ENCODE peak calls at places on chromosomes 7 and 10, in seven cellular contexts. C is epithelial cell of esophagus; N is testis; X is KBM-7; M is retinal pigment epithelial cell; Q is stimulated activated CD4-positive, alpha-beta T cell treated with anti-CD3 and anti-CD28 coated beads, Interleukin-1b, Interleukin-23, amount 100 ng/mL, for 24 hours; O is CD8-positive, alpha-beta T cell. B is an unnamed sample.

GRCh38 chr10:24643679-24644209 is 79.9 kb downstream of the ARHGAP21 start:
- DNase-seq in X (no peak), Q (no peak), N (no peak), O (no peak), M (no peak), C (peak), B (no peak)

GRCh38 chr10:74035324-74035723 is 37.4 kb downstream of the VCL start:
- DNase-seq in M (no peak), Q (no peak), C (no peak), N (no peak), O (no peak), X (no peak), B (no peak)

GRCh38 chr7:100965723-100966541 is 3.4 kb upstream of the MUC12 start:
- DNase-seq in M (no peak), X (peak), Q (peak), C (peak), N (peak), O (peak), B (no peak)

GRCh38 chr10:71307469-71308085 is 11.5 kb upstream of the SLC29A3 start:
- DNase-seq in M (no peak), N (no peak), C (no peak), Q (no peak), O (no peak), X (no peak), B (peak)

GRCh38 chr7:72152171-72153131 is 259.7 kb downstream of the CALN1 start:
- DNase-seq in M (no peak), O (no peak), N (peak), Q (no peak), X (no peak), C (no peak), B (peak)

GRCh38 chr7:90347759-90348158 is 1.2 kb downstream of the GTPBP10 start:
- DNase-seq in Q (no peak), C (no peak), M (no peak), N (no peak), O (no peak), X (peak), B (no peak)

GRCh38 chr7:147879116-147879750 is 711.3 kb upstream of the C7orf33 start:
- DNase-seq in Q (no peak), N (no peak), C (no peak), M (no peak), O (no peak), X (no peak), B (no peak)

GRCh38 chr7:45919947-45920542 is 1.0 kb downstream of the IGFBP3 start:
- DNase-seq in N (peak), C (no peak), M (no peak), Q (no peak), O (no peak), X (no peak), B (peak)

GRCh38 chr7:107850671-107851070 is 40.3 kb upstream of the DLD start:
- DNase-seq in N (no peak), O (no peak), C (no peak), X (no peak), Q (no peak), M (no peak), B (no peak)

GRCh38 chr10:97763411-97763810 is 8.4 kb downstream of the SFRP5 start:
- DNase-seq in X (no peak), C (no peak), M (no peak), Q (no peak), O (no peak), N (no peak), B (no peak)

GRCh38 chr10:85620807-85621206 is 745.8 kb downstream of the GRID1 start:
- DNase-seq in Q (no peak), M (no peak), O (no peak), N (no peak), C (no peak), X (no peak), B (no peak)

GRCh38 chr7:2037301-2037804 is 195.4 kb downstream of the MAD1L1 start:
- DNase-seq in O (peak), M (no peak), X (no peak), C (no peak), N (no peak), Q (no peak), B (no peak)

GRCh38 chr7:1666251-1666778 is 3.8 kb upstream of the ELFN1 start:
- DNase-seq in X (no peak), Q (no peak), O (no peak), M (no peak), C (no peak), N (no peak), B (no peak)

GRCh38 chr7:26187380-26188290 is 12.9 kb downstream of the HNRNPA2B1 start:
- DNase-seq in X (peak), O (no peak), M (no peak), Q (no peak), C (no peak), N (no peak), B (peak)

GRCh38 chr7:45185028-45185863 is 27.7 kb downstream of the RAMP3 start:
- DNase-seq in Q (no peak), X (no peak), O (no peak), C (no peak), N (no peak), M (no peak), B (no peak)

GRCh38 chr10:51716981-51717380 is 17.6 kb upstream of the CSTF2T start:
- DNase-seq in C (peak), O (no peak), Q (no peak), N (no peak), X (no peak), M (no peak), B (no peak)

GRCh38 chr7:41051525-41051924 is 651.4 kb downstream of the INHBA start:
- DNase-seq in X (no peak), M (no peak), N (no peak), C (no peak), O (no peak), Q (no peak), B (no peak)

GRCh38 chr10:43249962-43250624 is 16.8 kb downstream of the RASGEF1A start:
- DNase-seq in O (no peak), C (peak), N (no peak), Q (no peak), M (no peak), X (no peak), B (no peak)

GRCh38 chr7:92716825-92717580 is 119.4 kb downstream of the CDK6 start:
- DNase-seq in N (no peak), Q (no peak), M (no peak), O (no peak), C (peak), X (no peak), B (no peak)

GRCh38 chr10:117164878-117165556 is 26.9 kb upstream of the VAX1 start:
- DNase-seq in O (no peak), C (no peak), Q (no peak), X (no peak), N (no peak), M (no peak), B (no peak)

GRCh38 chr10:91617073-91617580 is 15.7 kb downstream of the PPP1R3C start:
- DNase-seq in Q (no peak), C (peak), M (peak), O (no peak), X (no peak), N (no peak), B (no peak)

GRCh38 chr10:32210306-32211045 is 136.5 kb downstream of the EPC1 start:
- DNase-seq in M (no peak), X (peak), O (no peak), C (peak), N (peak), Q (no peak), B (peak)

GRCh38 chr7:82317257-82317721 is 126.3 kb downstream of the CACNA2D1 start:
- DNase-seq in C (no peak), N (no peak), O (no peak), M (no peak), Q (no peak), X (no peak), B (no peak)

GRCh38 chr10:71396714-71397339 is at the start of gene CDH23:
- DNase-seq in N (peak), O (no peak), M (no peak), Q (no peak), X (peak), C (no peak), B (peak)

GRCh38 chr7:13563257-13563656 is 426.2 kb downstream of the ETV1 start:
- DNase-seq in M (no peak), C (no peak), O (no peak), X (no peak), N (no peak), Q (no peak), B (no peak)

GRCh38 chr10:77237120-77237519 is 400.5 kb downstream of the KCNMA1 start:
- DNase-seq in M (no peak), C (no peak), N (no peak), X (no peak), O (no peak), Q (no peak), B (no peak)

GRCh38 chr10:99555371-99556224 is 22.9 kb downstream of the NKX2-3 start:
- DNase-seq in X (no peak), C (no peak), Q (no peak), O (no peak), N (no peak), M (no peak), B (no peak)

GRCh38 chr7:144786522-144786921 is 49.3 kb downstream of the TPK1 start:
- DNase-seq in O (no peak), N (no peak), X (no peak), M (no peak), Q (no peak), C (peak), B (peak)

GRCh38 chr7:70602135-70602534 is 529.8 kb upstream of the GALNT17 start:
- DNase-seq in X (no peak), M (no peak), O (no peak), Q (no peak), C (no peak), N (no peak), B (no peak)

GRCh38 chr10:30791197-30791611 is 161.7 kb upstream of the LYZL2 start:
- DNase-seq in O (no peak), Q (no peak), X (no peak), M (no peak), N (no peak), C (no peak), B (no peak)

GRCh38 chr7:151671514-151671913 is 151.8 kb upstream of the RHEB start:
- DNase-seq in Q (no peak), O (no peak), M (peak), N (no peak), C (peak), X (no peak), B (no peak)

GRCh38 chr10:118045842-118046490 is 775 bp downstream of the RAB11FIP2 start:
- DNase-seq in M (no peak), C (peak), O (peak), Q (no peak), N (peak), X (peak), B (peak)

GRCh38 chr10:120969219-120969645 is 118.1 kb downstream of the WDR11 start:
- DNase-seq in X (no peak), O (no peak), N (no peak), C (peak), Q (no peak), M (no peak), B (peak)

GRCh38 chr7:142000244-142000643 is 4.6 kb downstream of the MGAM start:
- DNase-seq in N (no peak), O (no peak), M (no peak), Q (no peak), X (no peak), C (peak), B (no peak)

GRCh38 chr7:1567082-1567771 is 2.6 kb downstream of the PSMG3 start:
- DNase-seq in N (no peak), M (no peak), Q (no peak), C (peak), O (no peak), X (no peak), B (no peak)

GRCh38 chr10:11875499-11876281 is 52.5 kb downstream of the PROSER2 start:
- DNase-seq in Q (no peak), N (peak), O (no peak), C (peak), X (no peak), M (peak), B (no peak)

GRCh38 chr7:2930310-2931033 is 86.4 kb upstream of the GNA12 start:
- DNase-seq in O (no peak), X (no peak), C (no peak), N (no peak), Q (no peak), M (no peak), B (no peak)

GRCh38 chr10:47026301-47027107 is 115.3 kb downstream of the PTPN20 start:
- DNase-seq in Q (no peak), O (no peak), C (no peak), X (no peak), N (peak), M (no peak), B (no peak)

B was measured in NCI-H82.